ENCODE peak calls at places on chromosomes 4 and X, in nine cellular contexts. F is IMR-90; U is NCI-H2171; D is Kasumi-1; K is naive thymus-derived CD8-positive, alpha-beta T cell; E is KBM-7; T is cardiac muscle cell; P is epithelial cell of esophagus; S is anterior cingulate cortex. I is an unnamed sample.

GRCh38 chr4:167238226-167238625 is 3.9 kb upstream of the SPOCK3 start:
- DNase-seq in F (no peak), U (no peak), D (no peak), K (no peak), E (no peak), T (no peak), P (peak; percentile 69), S (no peak), I (no peak)

GRCh38 chr4:164977243-164978164 is at the start of gene TRIM61:
- DNase-seq in F (peak; percentile 54), U (peak; percentile 61), D (no peak), K (peak; percentile 62), E (no peak), T (peak; percentile 64), P (peak; percentile 32), S (no peak), I (peak; percentile 3)

GRCh38 chr4:25637581-25638220 is 17.9 kb upstream of the SLC34A2 start:
- DNase-seq in F (no peak), U (no peak), D (no peak), K (no peak), E (no peak), T (no peak), P (no peak), S (no peak), I (no peak)

GRCh38 chr4:108783666-108784463 is 21.0 kb upstream of the ETNPPL start:
- DNase-seq in F (no peak), U (no peak), D (peak; percentile 12), K (no peak), E (peak; percentile 20), T (peak; percentile 22), P (peak; percentile 9), S (no peak), I (no peak)

GRCh38 chrX:137428251-137428661 is 137.7 kb upstream of the ZIC3 start:
- DNase-seq in F (no peak), U (no peak), D (no peak), K (no peak), E (no peak), T (peak; percentile 9), P (no peak), S (no peak), I (no peak)

GRCh38 chr4:121030711-121031110 is 41.6 kb downstream of the NDNF start:
- DNase-seq in F (no peak), U (no peak), D (no peak), K (no peak), E (no peak), T (no peak), P (no peak), S (no peak), I (no peak)

GRCh38 chrX:123846598-123847038 is 13.2 kb upstream of the XIAP start:
- DNase-seq in F (peak; percentile 41), U (no peak), D (no peak), K (no peak), E (no peak), T (no peak), P (peak; percentile 32), S (no peak), I (no peak)

GRCh38 chrX:69062493-69062892 is 102.8 kb downstream of the PJA1 start:
- DNase-seq in F (no peak), U (no peak), D (no peak), K (no peak), E (no peak), T (no peak), P (no peak), S (no peak), I (no peak)

GRCh38 chr4:147836807-147837206 is 104.9 kb downstream of the ARHGAP10 start:
- DNase-seq in F (no peak), U (no peak), D (no peak), K (no peak), E (no peak), T (no peak), P (no peak), S (no peak), I (no peak)

GRCh38 chr4:10245761-10246160 is 129.2 kb upstream of the WDR1 start:
- DNase-seq in F (no peak), U (no peak), D (no peak), K (no peak), E (peak; percentile 12), T (no peak), P (no peak), S (no peak), I (no peak)

GRCh38 chr4:150217192-150217591 is 138.9 kb downstream of the DCLK2 start:
- DNase-seq in F (peak; percentile 87), U (no peak), D (no peak), K (no peak), E (no peak), T (peak; percentile 28), P (peak; percentile 88), S (no peak), I (no peak)

GRCh38 chrX:120115438-120115963 is at the start of gene RHOXF1:
- DNase-seq in F (no peak), U (no peak), D (no peak), K (no peak), E (no peak), T (no peak), P (no peak), S (no peak), I (no peak)

GRCh38 chr4:180951312-180951711 is 1291.9 kb upstream of the TENM3 start:
- DNase-seq in F (no peak), U (no peak), D (no peak), K (no peak), E (no peak), T (no peak), P (no peak), S (no peak), I (no peak)

GRCh38 chr4:149884046-149884445 is 68.4 kb upstream of the IQCM start:
- DNase-seq in F (no peak), U (no peak), D (no peak), K (no peak), E (no peak), T (no peak), P (peak; percentile 12), S (peak; percentile 5), I (peak; percentile 21)

GRCh38 chr4:29948451-29948850 is 771.7 kb upstream of the PCDH7 start:
- DNase-seq in F (no peak), U (no peak), D (no peak), K (no peak), E (no peak), T (no peak), P (no peak), S (no peak), I (no peak)

GRCh38 chr4:56259595-56259994 is 127.7 kb downstream of the AASDH start:
- DNase-seq in F (no peak), U (no peak), D (no peak), K (no peak), E (no peak), T (no peak), P (no peak), S (no peak), I (no peak)

GRCh38 chrX:131739823-131740222 is 195.9 kb downstream of the OR13H1 start:
- DNase-seq in F (no peak), U (no peak), D (peak; percentile 43), K (no peak), E (peak; percentile 68), T (no peak), P (peak; percentile 20), S (no peak), I (no peak)

GRCh38 chrX:104254442-104255115 is at the start of gene ESX1:
- DNase-seq in F (no peak), U (no peak), D (no peak), K (no peak), E (no peak), T (peak; percentile 44), P (no peak), S (no peak), I (no peak)

GRCh38 chrX:22952011-22952410 is 47.7 kb upstream of the DDX53 start:
- DNase-seq in F (peak; percentile 51), U (no peak), D (peak; percentile 25), K (no peak), E (no peak), T (peak; percentile 25), P (no peak), S (no peak), I (no peak)

GRCh38 chrX:64994131-64994798 is 18.0 kb upstream of the ZC4H2 start:
- DNase-seq in F (no peak), U (no peak), D (no peak), K (no peak), E (no peak), T (no peak), P (no peak), S (no peak), I (no peak)

GRCh38 chrX:153969125-153969903 is 2.3 kb downstream of the HCFC1 start:
- DNase-seq in F (no peak), U (no peak), D (no peak), K (no peak), E (peak; percentile 45), T (no peak), P (no peak), S (no peak), I (no peak)

GRCh38 chrX:38539748-38540147 is 21.6 kb upstream of the TSPAN7 start:
- DNase-seq in F (no peak), U (no peak), D (no peak), K (no peak), E (no peak), T (no peak), P (no peak), S (no peak), I (no peak)

GRCh38 chrX:34467437-34467836 is 189.6 kb downstream of the TMEM47 start:
- DNase-seq in F (no peak), U (no peak), D (no peak), K (no peak), E (peak; percentile 30), T (no peak), P (peak; percentile 61), S (no peak), I (no peak)

I was measured in occipital lobe.